ENCODE peak calls at places on chromosomes 13 and 19, in five cellular contexts. T is astrocyte, G is cardiac muscle cell, J is Peyer's patch, A is PC-3. R is an unnamed sample.

GRCh38 chr13:44221657-44222056 is 152.0 kb upstream of the SERP2 start:
- DNase-seq in T (no peak), G (no peak), J (no peak), A (no peak), R (no peak)

GRCh38 chr13:86684402-86684801 is 885.2 kb upstream of the SLITRK6 start:
- DNase-seq in T (peak; percentile 54), G (no peak), J (no peak), A (peak; percentile 55), R (no peak)

GRCh38 chr13:74866151-74866550 is 615.8 kb downstream of the TBC1D4 start:
- DNase-seq in T (no peak), G (no peak), J (no peak), A (no peak), R (no peak)

GRCh38 chr19:45250832-45251451 is at the start of gene MARK4:
- DNase-seq in T (no peak), G (peak; percentile 69), J (peak; percentile 63), A (peak; percentile 54), R (no peak)

GRCh38 chr13:105979131-105979530 is 556.3 kb downstream of the EFNB2 start:
- DNase-seq in T (no peak), G (no peak), J (no peak), A (peak; percentile 80), R (no peak)

GRCh38 chr13:29539866-29540265 is 55.6 kb downstream of the SLC7A1 start:
- DNase-seq in T (no peak), G (no peak), J (no peak), A (peak; percentile 13), R (no peak)

GRCh38 chr13:113083022-113083373 is 22.6 kb upstream of the F7 start:
- DNase-seq in T (no peak), G (no peak), J (no peak), A (no peak), R (no peak)

GRCh38 chr13:74575729-74576125 is 441.5 kb upstream of the KLF12 start:
- DNase-seq in T (peak; percentile 49), G (peak; percentile 70), J (peak; percentile 57), A (peak; percentile 49), R (peak; percentile 81)

GRCh38 chr19:6564393-6564792 is 26.6 kb downstream of the CD70 start:
- DNase-seq in T (no peak), G (peak; percentile 20), J (no peak), A (peak; percentile 60), R (no peak)

GRCh38 chr19:39733841-39734240 is 4.0 kb downstream of the CLC start:
- DNase-seq in T (no peak), G (no peak), J (no peak), A (no peak), R (no peak)

GRCh38 chr13:27353166-27353583 is 71.2 kb upstream of the GTF3A start:
- DNase-seq in T (peak; percentile 69), G (peak; percentile 37), J (no peak), A (peak; percentile 74), R (no peak)

GRCh38 chr13:70622785-70623184 is 514.5 kb upstream of the KLHL1 start:
- DNase-seq in T (no peak), G (no peak), J (no peak), A (no peak), R (no peak)

DNA sequence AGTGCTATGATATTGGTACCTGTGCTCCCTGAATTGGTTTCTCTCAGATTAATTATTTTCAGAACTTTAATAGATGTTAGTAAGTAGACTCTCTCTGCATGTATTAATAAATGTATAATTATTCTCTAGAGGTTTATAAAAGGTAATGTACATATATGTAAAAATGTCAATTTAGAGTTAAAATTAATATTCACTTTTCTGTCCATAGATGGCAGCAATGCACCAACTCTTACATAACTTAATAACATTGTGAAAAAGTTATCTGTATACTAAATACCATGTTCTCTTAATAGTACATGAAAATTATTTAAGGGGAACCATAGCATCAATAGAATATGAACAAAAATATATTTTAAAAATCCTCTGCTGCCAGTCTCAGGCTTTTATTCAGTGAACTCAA is 515.0 kb upstream of the KLHL1 start:
- DNase-seq in T (peak; percentile 1), G (peak; percentile 21), J (no peak), A (peak; percentile 56), R (no peak)
- TF ChIP-seq CTCF in T (peak; percentile 25), G (peak; percentile 32), J (peak; percentile 42), A (peak; percentile 59), R (no peak)

DNA sequence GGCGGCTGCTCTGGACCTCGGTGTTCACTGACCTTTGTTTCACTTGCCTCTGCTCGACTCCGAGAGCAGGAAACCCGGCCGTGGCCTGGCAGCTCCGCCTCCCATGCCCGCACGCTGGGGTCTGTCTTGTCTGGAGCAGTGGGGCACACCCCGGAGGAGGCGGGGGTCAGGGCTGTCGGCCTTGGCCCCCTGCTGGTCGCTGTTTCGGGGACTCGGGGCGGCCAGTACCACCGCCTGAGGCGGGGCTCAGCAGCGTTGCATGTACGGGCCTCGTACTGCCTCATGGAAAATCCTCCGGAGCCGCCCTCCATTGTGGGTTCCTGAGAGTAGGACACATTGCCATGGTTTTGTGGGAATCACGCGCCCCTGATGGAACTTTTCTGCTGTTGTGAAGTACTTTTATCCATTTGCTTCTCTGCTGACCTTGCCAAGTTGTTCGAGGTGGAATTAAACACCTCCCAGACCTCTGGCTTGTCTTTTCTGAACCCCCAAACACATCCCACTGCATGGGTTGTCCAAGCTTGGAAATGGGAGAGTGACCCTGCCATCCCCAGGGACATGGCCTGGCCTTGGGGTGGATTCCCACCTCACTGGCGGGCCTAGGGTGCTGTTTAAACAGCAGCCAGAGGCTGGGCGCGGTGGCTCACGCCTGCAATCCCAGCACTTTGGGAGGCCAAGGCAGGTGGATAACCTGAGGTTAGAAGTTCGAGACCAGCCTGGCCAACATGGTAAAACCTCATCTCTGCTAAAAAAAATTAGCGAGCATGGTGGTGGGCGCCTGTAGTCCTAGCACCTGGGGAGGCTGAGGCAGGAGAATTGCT is 5.5 kb upstream of the NDUFS7 start:
- DNase-seq in T (no peak), G (no peak), J (no peak), A (no peak), R (no peak)
- TF ChIP-seq CTCF in T (no peak), G (no peak), J (no peak), A (no peak), R (no peak)

GRCh38 chr13:103539265-103539664 is 473.0 kb upstream of the SLC10A2 start:
- DNase-seq in T (no peak), G (no peak), J (no peak), A (no peak), R (no peak)
- TF ChIP-seq CTCF in T (no peak), G (no peak), J (no peak), A (no peak), R (no peak)

GRCh38 chr19:42343344-42344110 is 18.1 kb downstream of the MEGF8 start:
- DNase-seq in T (no peak), G (no peak), J (no peak), A (no peak), R (no peak)
- TF ChIP-seq CTCF in T (no peak), G (no peak), J (no peak), A (peak; percentile 33), R (no peak)

R was measured in coronary artery.